ENCODE peak calls at places on chromosomes 16 and 17, in nine cellular contexts. E is heart left ventricle, O is pancreas, R is Karpas-422, H is left lung, M is Peyer's patch, W is right atrium auricular region, J is fibroblast of lung, U is breast epithelium. X is an unnamed sample. For H3K4me1 and H3K27me3, the result is how much of the 10 kb centered on the place peaks cover.

GRCh38 chr17:57294629-57295501 is 38.5 kb downstream of the MSI2 start:
- DNase-seq in R (no peak), M (no peak), E (peak), W (no peak), O (no peak), H (no peak), U (no peak), J (peak), X (no peak)

GRCh38 chr17:69018022-69018615 is 42.6 kb downstream of the ABCA9 start:
- DNase-seq in O (no peak), M (no peak), J (no peak), R (no peak), E (no peak), U (no peak), H (no peak), W (no peak), X (no peak)

GRCh38 chr17:72393553-72393952 is 272.7 kb downstream of the SOX9 start:
- DNase-seq in O (no peak), U (no peak), J (peak), R (no peak), M (no peak), E (no peak), H (no peak), W (no peak), X (peak)

GRCh38 chr17:50219939-50220465 is 18.6 kb upstream of the COL1A1 start:
- DNase-seq in R (no peak), O (no peak), M (peak), J (peak), W (no peak), E (peak), H (no peak), U (no peak), X (peak)

GRCh38 chr17:28701987-28702751 is 9.5 kb downstream of the PROCA1 start:
- DNase-seq in J (no peak), H (no peak), R (no peak), E (no peak), W (no peak), O (no peak), M (no peak), U (no peak), X (no peak)

GRCh38 chr17:43015579-43015978 is 6.6 kb downstream of the VAT1 start:
- DNase-seq in M (no peak), J (peak), E (peak), U (no peak), R (no peak), H (no peak), O (no peak), W (peak), X (no peak)

GRCh38 chr17:45241315-45242011 is 19.8 kb downstream of the FMNL1 start:
- DNase-seq in W (no peak), O (peak), E (peak), J (no peak), R (no peak), H (peak), U (peak), M (no peak), X (no peak)

GRCh38 chr17:4560837-4561241 is 462 bp upstream of the GGT6 start:
- DNase-seq in W (no peak), U (no peak), M (no peak), J (peak), H (no peak), R (no peak), O (no peak), E (peak), X (no peak)

GRCh38 chr17:80263253-80264047 is 2.8 kb downstream of the RNF213 start:
- DNase-seq in J (peak), M (peak), W (peak), H (peak), E (peak), U (peak), O (peak), R (peak), X (peak)

GRCh38 chr16:73951541-73951940 is 345.1 kb upstream of the PSMD7 start:
- DNase-seq in E (peak), M (no peak), W (no peak), R (no peak), U (no peak), H (no peak), J (peak), O (no peak), X (no peak)

GRCh38 chr16:63361032-63361624 is 1324.9 kb upstream of the CDH8 start:
- DNase-seq in M (no peak), W (no peak), J (peak), O (no peak), U (no peak), H (no peak), R (peak), E (no peak), X (peak)

GRCh38 chr16:2753523-2754020 is 1.1 kb downstream of the SRRM2 start:
- DNase-seq in O (no peak), H (no peak), E (no peak), U (no peak), R (no peak), M (no peak), W (no peak), J (no peak), X (peak)

GRCh38 chr16:47309581-47310312 is 151.1 kb downstream of the ITFG1 start:
- DNase-seq in J (peak), W (no peak), U (no peak), H (no peak), R (no peak), E (no peak), O (no peak), M (no peak), X (peak)

GRCh38 chr16:3479654-3480216 is 15.6 kb downstream of the C16orf90 start:
- DNase-seq in O (no peak), W (no peak), M (no peak), U (no peak), H (no peak), J (no peak), R (no peak), E (no peak), X (no peak)

GRCh38 chr17:7177210-7177953 is 1.8 kb downstream of the ASGR1 start:
- DNase-seq in M (peak), R (peak), H (peak), W (peak), U (peak), J (peak), E (peak), O (peak), X (peak)

GRCh38 chr16:65731840-65732239 is 610.0 kb upstream of the CDH11 start:
- DNase-seq in U (no peak), R (no peak), M (no peak), O (no peak), J (no peak), W (no peak), E (no peak), H (no peak), X (no peak)

GRCh38 chr16:47734987-47735594 is 274.0 kb downstream of the PHKB start:
- DNase-seq in J (no peak), E (no peak), R (no peak), M (no peak), H (no peak), O (peak), U (no peak), W (no peak), X (no peak)

GRCh38 chr17:62675260-62675659 is 47.8 kb downstream of the MRC2 start:
- DNase-seq in O (no peak), J (peak), E (no peak), R (no peak), W (no peak), U (no peak), H (peak), M (no peak), X (no peak)

GRCh38 chr17:35241520-35241919 is 1.4 kb upstream of the SLFN5 start:
- DNase-seq in J (no peak), E (no peak), U (no peak), O (peak), W (no peak), M (peak), H (peak), R (no peak), X (no peak)

GRCh38 chr16:2467301-2468141 is 3.6 kb upstream of the NTN3 start:
- DNase-seq in M (peak), O (peak), W (peak), E (peak), R (peak), H (no peak), J (peak), U (peak), X (peak)

GRCh38 chr17:39271546-39271945 is 45.8 kb upstream of the STAC2 start:
- DNase-seq in J (peak), W (peak), R (no peak), U (no peak), H (no peak), E (no peak), M (no peak), O (no peak), X (peak)

DNA sequence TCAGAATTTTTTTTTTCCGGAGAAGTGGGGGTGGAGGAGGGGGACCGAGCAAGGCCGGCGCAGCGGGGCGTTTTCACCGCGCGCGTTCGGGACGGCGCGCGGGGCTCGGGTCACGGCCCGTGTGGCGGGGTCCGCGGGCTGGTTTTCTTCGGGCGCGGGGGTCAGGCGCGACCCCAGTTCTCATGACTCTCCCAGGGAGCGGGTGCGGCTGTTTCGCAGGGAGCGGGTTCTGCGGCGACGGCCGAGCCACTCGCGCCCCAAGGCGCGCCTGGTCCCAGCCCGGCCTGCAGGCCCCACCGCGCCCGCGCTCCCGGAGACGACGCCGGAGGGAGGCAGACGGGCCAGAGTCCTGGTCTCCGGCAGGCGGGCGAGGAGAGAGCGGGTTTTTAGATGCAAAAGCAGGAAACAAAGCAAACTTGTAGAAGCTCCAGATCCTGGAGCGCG is 1.0 kb downstream of the BAHCC1 start:
- DNase-seq in E (no peak), J (no peak), O (no peak), W (no peak), R (no peak), H (no peak), M (no peak), U (no peak), X (no peak)
- H3K4me1 ChIP-seq in E (under half), J (under half), O (under half), W (under half), R (under half), H (under half), M (under half), U (under half), X (under half)

GRCh38 chr17:1776857-1777256 is 15.0 kb downstream of the SERPINF1 start:
- DNase-seq in U (no peak), J (no peak), H (no peak), M (no peak), E (no peak), W (no peak), R (no peak), O (no peak), X (no peak)

GRCh38 chr17:1783271-1783670 is 21.4 kb downstream of the SERPINF1 start:
- DNase-seq in U (no peak), J (no peak), O (no peak), R (no peak), E (peak), W (no peak), H (peak), M (peak), X (no peak)

GRCh38 chr17:1776328-1776727 is 14.5 kb downstream of the SERPINF1 start:
- DNase-seq in J (no peak), O (no peak), W (no peak), M (no peak), E (no peak), R (no peak), H (no peak), U (no peak), X (no peak)

GRCh38 chr17:1782171-1782567 is 20.3 kb downstream of the SERPINF1 start:
- DNase-seq in R (no peak), J (no peak), H (no peak), E (no peak), W (no peak), O (no peak), M (no peak), U (no peak), X (no peak)

DNA sequence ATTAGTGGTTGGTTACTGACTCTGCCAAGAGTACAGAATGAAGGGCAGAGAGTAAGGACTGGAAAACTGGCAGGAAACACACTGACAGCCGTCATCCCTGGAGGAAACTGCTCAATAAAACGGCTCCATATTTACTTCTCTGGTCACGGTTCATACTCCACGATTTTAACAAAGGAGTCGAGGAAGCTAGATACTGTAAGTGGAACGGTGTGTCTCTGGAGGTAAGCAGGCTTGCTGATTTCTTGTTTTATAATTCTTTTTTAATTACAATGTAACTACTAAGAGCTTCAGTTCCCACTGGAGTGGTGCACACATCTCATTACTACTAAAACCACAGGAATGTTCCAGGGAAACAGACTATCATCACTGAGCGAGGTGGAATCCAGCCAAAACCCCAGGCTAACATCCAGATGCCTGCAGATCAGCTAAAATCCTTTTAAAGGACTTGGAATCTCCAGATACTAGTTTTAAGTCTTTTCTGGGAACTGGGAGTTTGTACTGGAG is 17.8 kb downstream of the SERPINF1 start:
- DNase-seq in R (no peak), U (peak), W (peak), E (peak), H (no peak), O (no peak), J (peak), M (peak), X (peak)
- H3K4me3 ChIP-seq in R (no peak), U (peak), W (no peak), E (no peak), H (no peak), O (no peak), J (no peak), M (no peak), X (peak)

GRCh38 chr17:1947229-1947742 is 77.8 kb downstream of the RTN4RL1 start:
- DNase-seq in R (no peak), J (no peak), W (no peak), H (no peak), M (no peak), U (no peak), O (no peak), E (peak), X (no peak)

GRCh38 chr17:1948517-1948825 is 76.7 kb downstream of the RTN4RL1 start:
- DNase-seq in J (no peak), H (no peak), E (peak), W (no peak), U (no peak), R (no peak), M (no peak), O (no peak), X (no peak)

GRCh38 chr17:1947743-1948516 is 77.2 kb downstream of the RTN4RL1 start:
- DNase-seq in W (no peak), J (no peak), U (no peak), M (no peak), O (no peak), R (no peak), E (no peak), H (no peak), X (no peak)

GRCh38 chr17:1945621-1946020 is 79.5 kb downstream of the RTN4RL1 start:
- DNase-seq in O (no peak), H (no peak), J (no peak), W (no peak), E (no peak), M (no peak), R (no peak), U (peak), X (no peak)

DNA sequence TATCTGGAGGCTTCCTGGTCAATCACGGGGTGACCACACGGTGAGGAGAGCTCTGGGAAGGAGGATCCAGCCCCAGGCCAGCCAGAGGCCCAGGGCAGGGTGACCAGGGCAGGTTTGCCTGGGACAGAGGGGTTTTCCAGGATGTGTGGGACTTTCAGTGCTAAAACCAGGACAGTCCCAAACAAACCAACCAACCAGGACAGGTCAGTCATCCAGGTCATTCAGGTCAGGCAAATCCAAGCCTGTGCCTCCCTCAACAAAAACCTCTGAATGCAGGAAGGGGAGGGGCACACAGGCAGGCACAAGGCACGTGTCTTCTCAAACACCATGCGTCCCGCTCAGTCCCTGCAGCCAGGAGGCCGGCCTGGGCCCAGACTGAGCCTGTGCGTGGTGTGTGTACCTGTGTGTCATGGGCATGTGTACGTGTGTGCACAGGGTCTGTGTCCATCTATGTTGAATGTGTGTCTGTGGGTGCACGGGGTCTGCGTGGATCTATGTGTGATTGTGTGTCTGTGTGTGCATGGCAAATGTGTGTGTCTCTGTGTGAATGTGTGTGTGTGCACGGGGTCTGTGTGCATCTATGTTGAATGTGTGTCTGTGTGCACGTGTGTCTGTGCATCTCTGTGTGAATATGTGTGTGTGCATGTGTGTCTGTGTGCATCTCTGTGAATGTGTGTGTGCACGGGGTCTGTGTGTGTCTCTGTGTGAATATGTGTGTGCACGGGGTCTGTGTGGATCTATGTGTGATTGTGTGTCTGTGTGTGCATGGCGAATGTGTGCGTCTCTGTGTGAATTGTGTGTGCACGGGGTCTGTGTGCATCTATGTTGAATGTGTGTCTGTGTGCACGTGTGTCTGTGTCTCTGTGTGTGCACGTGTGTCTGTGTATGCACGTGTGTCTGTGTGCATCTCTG is 78.9 kb downstream of the RTN4RL1 start:
- DNase-seq in J (no peak), H (no peak), R (no peak), O (no peak), E (peak), M (no peak), W (no peak), U (no peak), X (no peak)
- H3K27me3 ChIP-seq in J (under half), H (under half), R (under half), O (under half), E (under half), M (under half), W (under half), U (under half), X (under half)

DNA sequence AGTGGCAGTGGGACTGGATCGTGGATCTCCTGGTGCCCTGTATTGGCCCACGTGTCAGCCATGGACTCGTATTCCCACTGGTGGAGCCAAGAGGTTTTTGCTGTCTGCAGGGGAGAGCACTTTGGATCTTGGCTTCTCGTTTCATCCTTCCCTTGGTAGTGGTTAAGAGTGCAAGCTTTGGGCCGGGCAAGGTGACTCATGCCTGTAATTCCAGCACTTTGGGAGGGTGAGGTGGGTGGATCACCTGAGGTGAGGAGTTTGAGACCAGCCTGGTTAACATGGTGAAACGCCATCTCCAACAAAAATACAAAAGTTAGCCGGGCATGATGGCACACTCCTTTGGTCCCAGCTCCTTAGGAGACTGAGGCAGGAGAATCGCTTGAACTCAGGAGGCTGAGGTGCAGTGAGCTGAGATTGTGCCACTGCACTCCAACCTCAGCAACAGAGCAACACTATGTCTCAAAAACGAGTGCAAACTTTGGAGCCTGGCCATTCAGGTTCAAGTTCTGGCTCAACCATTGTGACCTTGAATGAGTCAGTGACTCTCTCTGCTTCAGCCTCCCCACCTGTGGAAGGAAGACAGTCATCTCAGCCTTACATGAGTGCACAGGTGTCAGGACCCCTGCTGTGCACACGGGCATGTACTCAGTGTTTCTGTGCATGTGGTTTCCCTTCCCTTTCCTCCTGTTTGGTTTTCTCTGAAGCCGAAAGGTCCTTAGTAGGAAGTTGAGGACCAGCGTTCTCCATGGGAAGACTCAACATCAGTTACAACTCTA is 57.4 kb downstream of the PLCG2 start:
- DNase-seq in H (no peak), O (no peak), J (no peak), R (peak), U (no peak), E (no peak), M (peak), W (no peak), X (no peak)
- H3K4me1 ChIP-seq in H (under half), O (under half), J (under half), R (half or more), U (under half), E (under half), M (under half), W (under half), X (under half)

GRCh38 chr16:1378804-1379053 is 27.0 kb downstream of the GNPTG start:
- DNase-seq in R (no peak), H (no peak), E (no peak), O (no peak), U (no peak), M (no peak), J (no peak), W (no peak), X (no peak)

GRCh38 chr16:1379054-1379862 is 27.5 kb downstream of the GNPTG start:
- DNase-seq in M (peak), J (peak), H (peak), O (peak), R (peak), U (peak), W (peak), E (peak), X (peak)

GRCh38 chr16:1377406-1378010 is 25.8 kb downstream of the GNPTG start:
- DNase-seq in E (no peak), H (peak), M (no peak), J (no peak), W (no peak), O (no peak), U (no peak), R (peak), X (no peak)

GRCh38 chr16:1379863-1380174 is 28.1 kb downstream of the GNPTG start:
- DNase-seq in H (no peak), J (no peak), U (no peak), E (no peak), O (no peak), M (no peak), R (no peak), W (no peak), X (no peak)

DNA sequence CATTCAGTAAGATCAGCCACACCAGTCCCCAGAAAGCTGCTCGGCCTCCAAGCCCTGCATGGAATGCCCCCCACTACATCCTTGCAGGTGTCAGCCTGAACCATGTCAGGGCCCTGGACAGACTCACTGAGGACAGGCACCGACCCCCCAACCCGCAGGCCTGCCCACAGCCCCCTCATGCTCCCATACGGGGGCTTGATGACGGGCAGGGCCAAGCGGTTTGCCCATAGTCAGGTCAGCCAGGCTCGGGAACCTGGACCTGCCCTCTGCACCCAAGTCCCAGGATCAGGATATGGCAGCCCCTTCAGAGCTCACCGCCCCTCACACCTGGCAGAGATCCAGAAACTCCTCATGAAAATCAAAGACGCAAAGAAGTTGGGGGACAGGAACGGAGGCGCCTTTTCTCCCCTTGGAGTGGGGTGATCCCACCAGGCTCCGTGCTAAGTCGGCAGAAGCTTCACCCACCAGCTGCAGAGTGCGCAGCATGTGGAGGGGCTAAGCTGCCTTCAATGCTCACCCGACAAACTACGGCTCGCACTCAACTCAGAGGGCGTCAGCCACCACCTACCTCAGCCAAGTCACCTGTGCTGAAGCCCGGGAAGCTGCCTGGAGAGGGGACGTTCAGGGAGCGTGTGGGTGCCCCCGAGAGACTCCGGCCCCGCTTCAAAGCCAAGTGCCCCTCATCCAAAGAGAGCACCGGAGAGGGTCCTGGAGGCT is 26.5 kb downstream of the GNPTG start:
- DNase-seq in M (no peak), O (no peak), W (no peak), H (no peak), J (no peak), E (no peak), R (peak), U (no peak), X (no peak)
- H3K4me3 ChIP-seq in M (no peak), O (peak), W (no peak), H (peak), J (no peak), E (peak), R (peak), U (peak), X (peak)

X was measured in adipocyte.